ENCODE peak calls at places on chromosomes 3 and 15, in ten cellular contexts. L is activated CD8-positive, alpha-beta memory T cell treated with anti-CD3 and anti-CD28 coated beads for 24 hours; J is activated CD4-positive, alpha-beta T cell treated with anti-CD3 and anti-CD28 coated beads, Interleukin-2, amount 50 U/mL, for 1 hour; Q is CD8-positive, alpha-beta memory T cell; O is AG09319; W is activated naive CD4-positive, alpha-beta T cell; G is endothelial cell; N is Daoy; R is hypothalamus; X is GM19239. D is an unnamed sample.

GRCh38 chr3:197866035-197866434 is 75.0 kb downstream of the LRCH3 start:
- DNase-seq in L (no peak), J (no peak), Q (no peak), O (no peak), W (no peak), G (no peak), N (no peak), R (no peak), X (no peak), D (no peak)

GRCh38 chr3:127676921-127677351 is 4.2 kb downstream of the ABTB1 start:
- DNase-seq in L (no peak), J (no peak), Q (no peak), O (no peak), W (no peak), G (no peak), N (no peak), R (no peak), X (no peak), D (no peak)

GRCh38 chr3:129277829-129278271 is 820 bp upstream of the HMCES start:
- DNase-seq in L (peak; percentile 60), J (no peak), Q (no peak), O (no peak), W (no peak), G (peak; percentile 5), N (peak; percentile 15), R (no peak), X (no peak), D (no peak)

GRCh38 chr3:178417736-178418135 is 118.5 kb upstream of the KCNMB2 start:
- DNase-seq in L (no peak), J (no peak), Q (no peak), O (no peak), W (no peak), G (no peak), N (no peak), R (no peak), X (no peak), D (no peak)

GRCh38 chr3:57974796-57975388 is 33.3 kb upstream of the FLNB start:
- DNase-seq in L (no peak), J (no peak), Q (no peak), O (peak; percentile 87), W (no peak), G (no peak), N (peak; percentile 89), R (no peak), X (no peak), D (no peak)

GRCh38 chr3:126982125-126982521 is 792 bp upstream of the PLXNA1 start:
- DNase-seq in L (no peak), J (peak; percentile 50), Q (no peak), O (no peak), W (peak; percentile 41), G (no peak), N (peak; percentile 88), R (no peak), X (peak; percentile 52), D (no peak)

GRCh38 chr3:52040600-52040999 is 15.8 kb downstream of the DUSP7 start:
- DNase-seq in L (no peak), J (no peak), Q (no peak), O (no peak), W (no peak), G (no peak), N (no peak), R (no peak), X (no peak), D (no peak)

GRCh38 chr3:124246949-124247348 is 255.0 kb upstream of the ROPN1 start:
- DNase-seq in L (no peak), J (no peak), Q (no peak), O (no peak), W (no peak), G (no peak), N (peak; percentile 36), R (no peak), X (no peak), D (no peak)

GRCh38 chr3:107411779-107412178 is 34.5 kb downstream of the CCDC54 start:
- DNase-seq in L (no peak), J (no peak), Q (no peak), O (no peak), W (no peak), G (no peak), N (no peak), R (no peak), X (no peak), D (no peak)

GRCh38 chr3:151087648-151088047 is 2.2 kb downstream of the MED12L start:
- DNase-seq in L (no peak), J (no peak), Q (no peak), O (no peak), W (no peak), G (no peak), N (no peak), R (no peak), X (no peak), D (no peak)

GRCh38 chr3:123078101-123078500 is 11.3 kb downstream of the PDIA5 start:
- DNase-seq in L (no peak), J (no peak), Q (no peak), O (no peak), W (no peak), G (no peak), N (no peak), R (no peak), X (no peak), D (no peak)

GRCh38 chr3:111252795-111253194 is 181.2 kb downstream of the NECTIN3 start:
- DNase-seq in L (no peak), J (no peak), Q (no peak), O (no peak), W (no peak), G (no peak), N (peak; percentile 15), R (peak; percentile 2), X (no peak), D (no peak)

GRCh38 chr3:58324675-58325390 is 7.9 kb upstream of the PXK start:
- DNase-seq in L (no peak), J (no peak), Q (no peak), O (no peak), W (no peak), G (no peak), N (no peak), R (no peak), X (no peak), D (no peak)

GRCh38 chr3:130828931-130829574 is 64.8 kb upstream of the ATP2C1 start:
- DNase-seq in L (no peak), J (no peak), Q (no peak), O (no peak), W (no peak), G (no peak), N (no peak), R (no peak), X (no peak), D (no peak)

GRCh38 chr3:124881976-124882697 is 5.0 kb downstream of the ITGB5 start:
- DNase-seq in L (no peak), J (no peak), Q (no peak), O (no peak), W (no peak), G (no peak), N (no peak), R (no peak), X (no peak), D (no peak)

GRCh38 chr15:60426870-60427528 is 29.2 kb upstream of the ANXA2 start:
- DNase-seq in L (no peak), J (no peak), Q (no peak), O (no peak), W (no peak), G (no peak), N (peak; percentile 29), R (no peak), X (no peak), D (no peak)

GRCh38 chr15:87733005-87733404 is 523.5 kb downstream of the NTRK3 start:
- DNase-seq in L (no peak), J (no peak), Q (no peak), O (no peak), W (no peak), G (no peak), N (peak; percentile 11), R (no peak), X (no peak), D (no peak)

GRCh38 chr15:59994855-59995557 is 9.1 kb upstream of the FOXB1 start:
- DNase-seq in L (no peak), J (no peak), Q (no peak), O (no peak), W (no peak), G (no peak), N (peak; percentile 37), R (no peak), X (no peak), D (no peak)

GRCh38 chr15:26102988-26103387 is 239.9 kb upstream of the ATP10A start:
- DNase-seq in L (no peak), J (no peak), Q (no peak), O (no peak), W (no peak), G (no peak), N (peak; percentile 78), R (no peak), X (no peak), D (no peak)

GRCh38 chr3:179177611-179178010 is 29.5 kb downstream of the PIK3CA start:
- DNase-seq in L (no peak), J (no peak), Q (no peak), O (no peak), W (no peak), G (no peak), N (no peak), R (no peak), X (no peak), D (no peak)

D was measured in type B pancreatic cell.